ENCODE peak calls at places on chromosomes 6 and 20, in six cellular contexts. A is left lung, G is HepG2, D is thoracic aorta, L is PC-3, S is sigmoid colon. N is an unnamed sample.

GRCh38 chr6:89612121-89612520 is 26.4 kb downstream of the LYRM2 start:
- DNase-seq in A (no peak), L (no peak), G (no peak), S (no peak), D (no peak), N (no peak)

GRCh38 chr6:8889514-8889913 is 454.2 kb upstream of the SLC35B3 start:
- DNase-seq in S (no peak), L (no peak), D (no peak), G (no peak), A (no peak), N (no peak)

GRCh38 chr6:61168878-61169277 is 1117.1 kb downstream of the KHDRBS2 start:
- DNase-seq in S (no peak), A (no peak), D (no peak), G (no peak), L (peak; percentile 1), N (no peak)

GRCh38 chr20:47974234-47974878 is 189.1 kb upstream of the SULF2 start:
- DNase-seq in S (no peak), D (no peak), G (no peak), A (no peak), L (no peak), N (no peak)

GRCh38 chr6:8080338-8081151 is 16.4 kb upstream of the BLOC1S5 start:
- DNase-seq in D (no peak), A (no peak), S (no peak), G (peak; percentile 73), L (peak; percentile 82), N (no peak)

GRCh38 chr6:7053125-7053784 is 54.5 kb upstream of the RREB1 start:
- DNase-seq in L (no peak), S (no peak), D (no peak), A (no peak), G (no peak), N (no peak)

GRCh38 chr6:36224918-36225461 is 28.4 kb downstream of the BRPF3 start:
- DNase-seq in D (no peak), G (no peak), A (no peak), L (peak; percentile 25), S (peak; percentile 40), N (no peak)

GRCh38 chr20:61733891-61734732 is 331.6 kb downstream of the TAF4 start:
- DNase-seq in A (no peak), S (no peak), D (no peak), L (no peak), G (no peak), N (no peak)

GRCh38 chr6:27209659-27210269 is 37.7 kb upstream of the PRSS16 start:
- DNase-seq in L (no peak), G (no peak), S (no peak), A (no peak), D (no peak), N (no peak)

GRCh38 chr6:95431637-95432228 is 145.6 kb upstream of the MANEA start:
- DNase-seq in L (peak; percentile 48), A (no peak), S (no peak), D (no peak), G (peak; percentile 9), N (peak; percentile 1)

GRCh38 chr6:55265409-55266114 is 61.7 kb upstream of the GFRAL start:
- DNase-seq in S (no peak), A (peak; percentile 8), L (no peak), D (no peak), G (no peak), N (no peak)

GRCh38 chr6:91860951-91861350 is 1274.1 kb upstream of the MAP3K7 start:
- DNase-seq in L (no peak), D (no peak), G (no peak), S (no peak), A (no peak), N (no peak)

GRCh38 chr20:6122111-6122872 is 538 bp downstream of the FERMT1 start:
- DNase-seq in D (no peak), A (no peak), S (no peak), L (peak; percentile 85), G (peak; percentile 32), N (no peak)

DNA sequence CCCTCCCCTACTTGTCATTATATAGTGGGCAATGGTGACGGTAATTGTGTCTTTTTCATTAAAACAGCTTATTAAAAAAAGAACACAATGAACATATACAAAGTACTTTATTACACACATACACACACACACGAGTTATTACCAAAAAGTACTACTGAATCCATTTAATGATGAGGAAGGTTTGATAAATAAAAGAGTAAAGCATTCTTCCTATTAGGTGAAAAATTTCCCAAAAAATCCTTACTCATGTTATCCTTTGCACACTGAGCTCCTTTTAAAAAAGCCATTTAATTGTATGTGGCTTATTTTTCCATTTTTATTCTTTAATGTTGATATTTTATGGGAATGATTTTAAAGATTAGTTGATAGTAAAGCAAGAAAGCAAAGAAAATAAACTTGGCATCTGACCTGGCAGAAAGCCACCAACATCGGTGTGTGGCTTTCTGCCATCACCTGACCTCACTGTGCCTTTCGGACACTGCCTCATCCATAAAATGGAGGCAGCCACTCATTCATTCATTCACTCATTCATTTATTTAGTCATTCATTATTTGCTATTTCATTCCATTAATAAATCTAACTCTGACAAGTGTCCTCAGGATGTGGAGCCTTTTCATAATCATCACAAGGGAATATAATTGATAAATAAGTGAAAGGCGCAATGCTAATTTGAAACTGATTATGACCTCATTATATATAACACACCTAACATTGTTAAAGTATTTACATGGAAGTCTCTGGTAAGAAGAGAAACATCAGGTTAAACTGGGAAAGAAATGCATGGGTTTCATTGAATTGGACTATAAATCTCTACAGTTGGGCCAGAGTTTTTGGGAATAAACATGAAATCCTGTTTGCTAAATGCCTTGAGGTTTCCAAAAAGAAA is 727 bp upstream of the SGK1 start:
- DNase-seq in G (no peak), S (no peak), A (no peak), L (no peak), D (no peak), N (no peak)
- H3K4me3 ChIP-seq in G (no peak overlapping the region), S (no peak overlapping the region), A (no peak overlapping the region), L (peak overlapping the region; percentile 75), D (peak overlapping the region; percentile 80), N (no peak overlapping the region)

GRCh38 chr6:150905769-150906168 is 40.3 kb downstream of the MTHFD1L start:
- DNase-seq in S (no peak), L (no peak), G (no peak), D (no peak), A (no peak), N (no peak)
- TF ChIP-seq CTCF in S (no peak), L (peak; percentile 59), G (peak; percentile 28), D (peak; percentile 11), A (no peak), N (peak; percentile 54)

GRCh38 chr20:45345104-45345936 is 2.9 kb downstream of the SDC4 start:
- DNase-seq in S (no peak), L (peak; percentile 95), D (no peak), G (no peak), A (peak; percentile 88), N (no peak)

GRCh38 chr20:45346291-45346718 is 1.9 kb downstream of the SDC4 start:
- DNase-seq in L (peak; percentile 44), G (no peak), S (no peak), A (no peak), D (no peak), N (no peak)

GRCh38 chr20:45347936-45348809 is at the start of gene SDC4:
- DNase-seq in S (peak; percentile 91), D (no peak), G (no peak), L (peak; percentile 71), A (peak; percentile 88), N (peak; percentile 47)

GRCh38 chr20:45346851-45347250 is 1.4 kb downstream of the SDC4 start:
- DNase-seq in S (no peak), L (peak; percentile 67), G (no peak), A (no peak), D (no peak), N (no peak)

GRCh38 chr20:45347297-45347935 is 808 bp downstream of the SDC4 start:
- DNase-seq in D (no peak), A (no peak), L (no peak), S (peak; percentile 80), G (no peak), N (no peak)
- H3K4me3 ChIP-seq in D (peak overlapping the region; percentile 85), A (peak overlapping the region; percentile 63), L (peak overlapping the region; percentile 97), S (peak overlapping the region; percentile 92), G (peak overlapping the region; percentile 79), N (peak overlapping the region; percentile 54)

GRCh38 chr20:17626217-17627007 is 55.6 kb downstream of the RRBP1 start:
- DNase-seq in A (peak; percentile 65), D (no peak), L (no peak), S (peak; percentile 81), G (no peak), N (no peak)

GRCh38 chr20:17627101-17627950 is 54.7 kb downstream of the RRBP1 start:
- DNase-seq in S (peak; percentile 65), D (no peak), G (no peak), A (peak; percentile 67), L (no peak), N (no peak)

GRCh38 chr20:17629678-17630089 is 52.4 kb downstream of the RRBP1 start:
- DNase-seq in L (no peak), A (peak; percentile 73), G (no peak), D (no peak), S (no peak), N (no peak)

GRCh38 chr20:17629025-17629424 is 53.0 kb downstream of the RRBP1 start:
- DNase-seq in A (peak; percentile 50), S (no peak), L (no peak), D (no peak), G (no peak), N (no peak)

GRCh38 chr20:17628101-17628841 is 53.8 kb downstream of the RRBP1 start:
- DNase-seq in S (peak; percentile 55), G (no peak), A (peak; percentile 73), D (no peak), L (no peak), N (no peak)
- TF ChIP-seq CTCF in S (no peak), G (peak; percentile 34), A (no peak), D (no peak), L (peak; percentile 21), N (no peak)

N was measured in GM06990.